ENCODE peak calls at places on chromosomes 7 and 10, in eight cellular contexts. B is mucosa of descending colon, I is psoas muscle, Y is uterus, M is heart left ventricle, A is mammary epithelial cell, N is fibroblast of lung, K is endodermal cell. L is an unnamed sample. For H3K4me1 and H3K36me3, the result is how much of the 10 kb centered on the place peaks cover.

GRCh38 chr10:52135101-52135500 is 179.0 kb upstream of the DKK1 start:
- DNase-seq in B (no peak), I (no peak), Y (no peak), M (no peak), A (peak), N (no peak), K (no peak), L (no peak)

GRCh38 chr7:111763221-111763791 is 201.0 kb upstream of the IMMP2L start:
- DNase-seq in B (peak), I (no peak), Y (no peak), M (no peak), A (peak), N (peak), K (peak), L (no peak)

GRCh38 chr7:49089717-49090116 is 165.4 kb downstream of the CDC14C start:
- DNase-seq in B (no peak), I (no peak), Y (no peak), M (no peak), A (no peak), N (no peak), K (no peak), L (no peak)

GRCh38 chr7:55065511-55066229 is 46.9 kb downstream of the EGFR start:
- DNase-seq in B (no peak), I (no peak), Y (no peak), M (no peak), A (peak), N (peak), K (peak), L (no peak)

GRCh38 chr7:50281680-50282445 is 22.7 kb upstream of the IKZF1 start:
- DNase-seq in B (no peak), I (no peak), Y (no peak), M (peak), A (no peak), N (no peak), K (no peak), L (no peak)

GRCh38 chr7:69429817-69430501 is 168.3 kb upstream of the AUTS2 start:
- DNase-seq in B (peak), I (peak), Y (peak), M (peak), A (no peak), N (peak), K (peak), L (peak)

GRCh38 chr10:63700209-63700934 is 179.2 kb downstream of the REEP3 start:
- DNase-seq in B (no peak), I (peak), Y (peak), M (no peak), A (peak), N (peak), K (no peak), L (no peak)

GRCh38 chr10:87092356-87092860 is 2.2 kb downstream of the GLUD1 start:
- DNase-seq in B (peak), I (no peak), Y (no peak), M (no peak), A (peak), N (peak), K (no peak), L (no peak)

GRCh38 chr7:141468341-141468740 is 82.9 kb upstream of the AGK start:
- DNase-seq in B (no peak), I (no peak), Y (no peak), M (no peak), A (no peak), N (no peak), K (no peak), L (no peak)

GRCh38 chr10:5628798-5629788 is 37.3 kb downstream of the ASB13 start:
- DNase-seq in B (no peak), I (no peak), Y (no peak), M (no peak), A (no peak), N (peak), K (no peak), L (no peak)

GRCh38 chr10:102876747-102877153 is 7.5 kb downstream of the AS3MT start:
- DNase-seq in B (no peak), I (no peak), Y (no peak), M (no peak), A (no peak), N (no peak), K (no peak), L (no peak)

GRCh38 chr10:34486008-34486407 is 329.1 kb downstream of the PARD3 start:
- DNase-seq in B (no peak), I (no peak), Y (no peak), M (no peak), A (no peak), N (no peak), K (no peak), L (no peak)

GRCh38 chr7:96827701-96828100 is 118.1 kb upstream of the SEM1 start:
- DNase-seq in B (no peak), I (no peak), Y (no peak), M (no peak), A (no peak), N (no peak), K (peak), L (no peak)

GRCh38 chr10:132507956-132508490 is 29.6 kb upstream of the INPP5A start:
- DNase-seq in B (no peak), I (no peak), Y (no peak), M (no peak), A (no peak), N (no peak), K (peak), L (no peak)

GRCh38 chr10:4434536-4435071 is 391.4 kb upstream of the AKR1E2 start:
- DNase-seq in B (no peak), I (no peak), Y (no peak), M (no peak), A (no peak), N (peak), K (no peak), L (no peak)

GRCh38 chr10:124671486-124672075 is 72.6 kb downstream of the FAM53B start:
- DNase-seq in B (no peak), I (peak), Y (no peak), M (peak), A (peak), N (peak), K (peak), L (no peak)

GRCh38 chr7:66145404-66145843 is 30.8 kb downstream of the CRCP start:
- DNase-seq in B (peak), I (peak), Y (peak), M (peak), A (no peak), N (peak), K (no peak), L (peak)

GRCh38 chr7:48179631-48180030 is 8.4 kb downstream of the ABCA13 start:
- DNase-seq in B (no peak), I (no peak), Y (no peak), M (no peak), A (no peak), N (no peak), K (no peak), L (no peak)

GRCh38 chr7:118286131-118286530 is 61.6 kb downstream of the ANKRD7 start:
- DNase-seq in B (no peak), I (no peak), Y (no peak), M (no peak), A (no peak), N (no peak), K (no peak), L (no peak)

GRCh38 chr10:75003195-75003594 is 108.3 kb upstream of the SAMD8 start:
- DNase-seq in B (no peak), I (no peak), Y (no peak), M (no peak), A (no peak), N (no peak), K (no peak), L (no peak)

GRCh38 chr7:85483205-85483604 is 296.3 kb upstream of the SEMA3D start:
- DNase-seq in B (no peak), I (no peak), Y (no peak), M (no peak), A (no peak), N (peak), K (no peak), L (no peak)

GRCh38 chr7:45033261-45033930 is 33.4 kb downstream of the CCM2 start:
- DNase-seq in B (no peak), I (no peak), Y (no peak), M (no peak), A (peak), N (peak), K (no peak), L (no peak)

GRCh38 chr7:26429168-26429567 is 137.5 kb downstream of the SNX10 start:
- DNase-seq in B (no peak), I (no peak), Y (no peak), M (no peak), A (no peak), N (no peak), K (no peak), L (no peak)

GRCh38 chr10:97779492-97779891 is 7.7 kb upstream of the SFRP5 start:
- DNase-seq in B (no peak), I (no peak), Y (no peak), M (no peak), A (no peak), N (no peak), K (no peak), L (no peak)
- H3K4me1 ChIP-seq in B (under half), I (under half), Y (under half), M (under half), A (under half), N (under half), K (under half), L (under half)

DNA sequence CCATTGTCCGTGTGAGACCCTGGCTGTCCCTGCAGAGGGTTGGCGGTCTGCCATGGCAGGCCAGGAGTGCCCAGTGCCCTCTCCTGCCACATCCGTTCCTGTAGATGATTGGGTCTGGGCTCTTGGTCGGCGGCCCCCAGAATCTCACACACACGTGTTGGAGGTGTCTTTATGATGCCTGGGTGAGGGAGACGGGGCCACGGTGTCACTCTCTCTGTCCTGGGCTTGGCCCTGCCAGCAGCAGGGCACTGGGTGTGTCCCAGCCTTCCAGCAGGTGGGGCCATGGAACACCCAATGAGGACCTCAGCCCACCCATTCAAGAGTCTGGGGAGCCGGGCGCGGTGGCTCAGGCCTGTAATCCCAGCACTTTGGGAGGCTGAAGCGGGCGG is 30.2 kb downstream of the UNC5B start:
- DNase-seq in B (peak), I (no peak), Y (no peak), M (no peak), A (no peak), N (no peak), K (peak), L (no peak)
- TF ChIP-seq CTCF in B (no peak), I (no peak), Y (no peak), M (peak), A (peak), N (no peak), K (peak), L (no peak)

DNA sequence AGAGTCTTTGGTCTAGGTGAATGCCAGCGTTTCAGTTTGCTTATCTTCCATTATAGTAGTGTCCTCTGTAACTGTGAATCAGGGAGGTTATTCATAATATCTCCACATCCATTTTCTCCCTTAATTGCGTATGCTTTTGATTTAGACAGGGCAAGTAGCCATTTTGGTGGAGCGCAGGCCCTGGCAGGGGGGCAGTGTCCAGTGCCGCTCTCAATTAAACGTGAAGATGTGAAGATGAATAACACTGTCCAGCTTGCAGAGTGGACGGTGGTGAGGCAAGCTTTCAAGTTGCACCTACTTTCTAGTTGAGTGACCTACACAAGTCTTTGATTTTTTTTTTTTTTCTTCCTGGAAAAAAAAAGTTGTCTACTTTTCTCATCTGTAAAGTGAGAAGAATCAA is 4.5 kb downstream of the TSPAN14 start:
- DNase-seq in B (no peak), I (no peak), Y (no peak), M (no peak), A (no peak), N (no peak), K (no peak), L (no peak)
- H3K36me3 ChIP-seq in B (under half), I (under half), Y (under half), M (under half), A (under half), N (under half), K (under half), L (under half)

GRCh38 chr10:96641896-96642295 is 55.1 kb upstream of the TM9SF3 start:
- DNase-seq in B (no peak), I (no peak), Y (no peak), M (no peak), A (no peak), N (no peak), K (no peak), L (no peak)
- H3K4me1 ChIP-seq in B (under half), I (under half), Y (under half), M (under half), A (under half), N (under half), K (under half), L (under half)

GRCh38 chr10:79106251-79106650 is 37.5 kb downstream of the ZMIZ1 start:
- DNase-seq in B (no peak), I (no peak), Y (no peak), M (no peak), A (no peak), N (no peak), K (no peak), L (no peak)
- TF ChIP-seq CTCF in B (no peak), I (no peak), Y (no peak), M (no peak), A (no peak), N (no peak), K (no peak), L (no peak)

GRCh38 chr7:98913026-98913425 is 34.7 kb downstream of the TRRAP start:
- DNase-seq in B (no peak), I (no peak), Y (no peak), M (no peak), A (no peak), N (no peak), K (no peak), L (no peak)
- H3K36me3 ChIP-seq in B (under half), I (half or more), Y (under half), M (half or more), A (under half), N (under half), K (half or more), L (under half)

L was measured in colonic mucosa.